ENCODE peak calls at places on chromosomes 3 and 15, in six cellular contexts. One of them, this sample, is unnamed.

GRCh38 chr3:161069441-161070251 is 35.5 kb downstream of the B3GALNT1 start:
- DNase-seq in IMR-90: peak; percentile 46
- DNase-seq in astrocyte: peak; percentile 86
- DNase-seq in GM23248: peak; percentile 82
- DNase-seq in adipocyte: peak; percentile 87
- DNase-seq in H9: no peak
- DNase-seq in this sample: no peak

GRCh38 chr3:55641914-55642313 is 154.8 kb upstream of the WNT5A start:
- DNase-seq in IMR-90: no peak
- DNase-seq in astrocyte: no peak
- DNase-seq in GM23248: no peak
- DNase-seq in adipocyte: no peak
- DNase-seq in H9: no peak
- DNase-seq in this sample: no peak

GRCh38 chr3:141605883-141606282 is 119.1 kb downstream of the RASA2 start:
- DNase-seq in IMR-90: peak; percentile 28
- DNase-seq in astrocyte: no peak
- DNase-seq in GM23248: peak; percentile 23
- DNase-seq in adipocyte: no peak
- DNase-seq in H9: no peak
- DNase-seq in this sample: no peak

GRCh38 chr3:12922881-12923431 is 81.6 kb upstream of the RPL32 start:
- DNase-seq in IMR-90: no peak
- DNase-seq in astrocyte: no peak
- DNase-seq in GM23248: no peak
- DNase-seq in adipocyte: no peak
- DNase-seq in H9: no peak
- DNase-seq in this sample: no peak

GRCh38 chr15:78873796-78874761 is 1.4 kb downstream of the MORF4L1 start:
- DNase-seq in IMR-90: peak; percentile 22
- DNase-seq in astrocyte: peak; percentile 6
- DNase-seq in GM23248: peak; percentile 60
- DNase-seq in adipocyte: peak; percentile 60
- DNase-seq in H9: no peak
- DNase-seq in this sample: no peak

GRCh38 chr3:15646924-15647511 is 45.5 kb downstream of the BTD start:
- DNase-seq in IMR-90: peak; percentile 100
- DNase-seq in astrocyte: peak; percentile 100
- DNase-seq in GM23248: peak; percentile 99
- DNase-seq in adipocyte: peak; percentile 95
- DNase-seq in H9: no peak
- DNase-seq in this sample: peak; percentile 70

GRCh38 chr3:42600958-42601675 is 631 bp downstream of the NKTR start:
- DNase-seq in IMR-90: peak; percentile 65
- DNase-seq in astrocyte: peak; percentile 67
- DNase-seq in GM23248: peak; percentile 90
- DNase-seq in adipocyte: peak; percentile 83
- DNase-seq in H9: peak; percentile 75
- DNase-seq in this sample: peak; percentile 91

GRCh38 chr3:132006605-132007204 is 28.1 kb downstream of the CPNE4 start:
- DNase-seq in IMR-90: peak; percentile 24
- DNase-seq in astrocyte: no peak
- DNase-seq in GM23248: peak; percentile 71
- DNase-seq in adipocyte: peak; percentile 27
- DNase-seq in H9: peak; percentile 48
- DNase-seq in this sample: peak; percentile 84

GRCh38 chr15:51133140-51133630 is 38.5 kb upstream of the TNFAIP8L3 start:
- DNase-seq in IMR-90: no peak
- DNase-seq in astrocyte: no peak
- DNase-seq in GM23248: no peak
- DNase-seq in adipocyte: peak; percentile 36
- DNase-seq in H9: no peak
- DNase-seq in this sample: no peak

GRCh38 chr3:48466386-48467109 is 20.0 kb downstream of the ATRIP start:
- DNase-seq in IMR-90: no peak
- DNase-seq in astrocyte: no peak
- DNase-seq in GM23248: peak; percentile 42
- DNase-seq in adipocyte: no peak
- DNase-seq in H9: peak; percentile 35
- DNase-seq in this sample: peak; percentile 50

GRCh38 chr3:30343861-30344260 is 262.5 kb upstream of the TGFBR2 start:
- DNase-seq in IMR-90: no peak
- DNase-seq in astrocyte: no peak
- DNase-seq in GM23248: no peak
- DNase-seq in adipocyte: no peak
- DNase-seq in H9: no peak
- DNase-seq in this sample: no peak

GRCh38 chr3:30341851-30342250 is 264.6 kb upstream of the TGFBR2 start:
- DNase-seq in IMR-90: no peak
- DNase-seq in astrocyte: no peak
- DNase-seq in GM23248: peak; percentile 57
- DNase-seq in adipocyte: peak; percentile 43
- DNase-seq in H9: no peak
- DNase-seq in this sample: no peak

GRCh38 chr3:30343067-30343831 is 263.2 kb upstream of the TGFBR2 start:
- DNase-seq in IMR-90: no peak
- DNase-seq in astrocyte: no peak
- DNase-seq in GM23248: no peak
- DNase-seq in adipocyte: no peak
- DNase-seq in H9: no peak
- DNase-seq in this sample: no peak

GRCh38 chr3:30341079-30341478 is 265.3 kb upstream of the TGFBR2 start:
- DNase-seq in IMR-90: no peak
- DNase-seq in astrocyte: no peak
- DNase-seq in GM23248: no peak
- DNase-seq in adipocyte: no peak
- DNase-seq in H9: no peak
- DNase-seq in this sample: no peak

GRCh38 chr3:30342319-30343060 is 263.9 kb upstream of the TGFBR2 start:
- DNase-seq in IMR-90: peak; percentile 96
- DNase-seq in astrocyte: peak; percentile 96
- DNase-seq in GM23248: peak; percentile 95
- DNase-seq in adipocyte: peak; percentile 95
- DNase-seq in H9: no peak
- DNase-seq in this sample: no peak
- H3K9ac ChIP-seq in IMR-90: no peak overlapping the region
- H3K9ac ChIP-seq in astrocyte: peak overlapping the region; percentile 53
- H3K9ac ChIP-seq in GM23248: peak overlapping the region; percentile 4
- H3K9ac ChIP-seq in adipocyte: peak overlapping the region; percentile 33
- H3K9ac ChIP-seq in H9: no peak overlapping the region
- H3K9ac ChIP-seq in this sample: no peak overlapping the region

GRCh38 chr3:24505678-24506560 is 11.3 kb upstream of the THRB start:
- DNase-seq in IMR-90: no peak
- DNase-seq in astrocyte: no peak
- DNase-seq in GM23248: peak; percentile 48
- DNase-seq in adipocyte: peak; percentile 51
- DNase-seq in H9: no peak
- DNase-seq in this sample: no peak

GRCh38 chr3:24506966-24507775 is 12.5 kb upstream of the THRB start:
- DNase-seq in IMR-90: no peak
- DNase-seq in astrocyte: no peak
- DNase-seq in GM23248: peak; percentile 81
- DNase-seq in adipocyte: peak; percentile 86
- DNase-seq in H9: no peak
- DNase-seq in this sample: no peak

GRCh38 chr3:24510030-24510648 is 15.5 kb upstream of the THRB start:
- DNase-seq in IMR-90: no peak
- DNase-seq in astrocyte: no peak
- DNase-seq in GM23248: no peak
- DNase-seq in adipocyte: no peak
- DNase-seq in H9: no peak
- DNase-seq in this sample: no peak

GRCh38 chr3:24508423-24508839 is 13.8 kb upstream of the THRB start:
- DNase-seq in IMR-90: no peak
- DNase-seq in astrocyte: peak; percentile 65
- DNase-seq in GM23248: peak; percentile 76
- DNase-seq in adipocyte: peak; percentile 78
- DNase-seq in H9: no peak
- DNase-seq in this sample: no peak

GRCh38 chr3:24507776-24508422 is 13.2 kb upstream of the THRB start:
- DNase-seq in IMR-90: no peak
- DNase-seq in astrocyte: no peak
- DNase-seq in GM23248: no peak
- DNase-seq in adipocyte: no peak
- DNase-seq in H9: no peak
- DNase-seq in this sample: no peak
- H3K9ac ChIP-seq in IMR-90: no peak overlapping the region
- H3K9ac ChIP-seq in astrocyte: no peak overlapping the region
- H3K9ac ChIP-seq in GM23248: no peak overlapping the region
- H3K9ac ChIP-seq in adipocyte: peak overlapping the region; percentile 64
- H3K9ac ChIP-seq in H9: no peak overlapping the region
- H3K9ac ChIP-seq in this sample: no peak overlapping the region

GRCh38 chr3:73270839-73271483 is 209.5 kb downstream of the EBLN2 start:
- DNase-seq in IMR-90: no peak
- DNase-seq in astrocyte: peak; percentile 10
- DNase-seq in GM23248: peak; percentile 34
- DNase-seq in adipocyte: peak; percentile 18
- DNase-seq in H9: no peak
- DNase-seq in this sample: no peak
- H3K9ac ChIP-seq in IMR-90: no peak overlapping the region
- H3K9ac ChIP-seq in astrocyte: no peak overlapping the region
- H3K9ac ChIP-seq in GM23248: no peak overlapping the region
- H3K9ac ChIP-seq in adipocyte: no peak overlapping the region
- H3K9ac ChIP-seq in H9: no peak overlapping the region
- H3K9ac ChIP-seq in this sample: no peak overlapping the region

GRCh38 chr15:66802087-66803001 is 100.3 kb downstream of the SMAD6 start:
- DNase-seq in IMR-90: peak; percentile 62
- DNase-seq in astrocyte: peak; percentile 69
- DNase-seq in GM23248: peak; percentile 65
- DNase-seq in adipocyte: peak; percentile 83
- DNase-seq in H9: no peak
- DNase-seq in this sample: peak; percentile 50
- H3K9ac ChIP-seq in IMR-90: peak overlapping the region; percentile 61
- H3K9ac ChIP-seq in astrocyte: peak overlapping the region; percentile 66
- H3K9ac ChIP-seq in GM23248: peak overlapping the region; percentile 85
- H3K9ac ChIP-seq in adipocyte: peak overlapping the region; percentile 91
- H3K9ac ChIP-seq in H9: no peak overlapping the region
- H3K9ac ChIP-seq in this sample: no peak overlapping the region

DNA sequence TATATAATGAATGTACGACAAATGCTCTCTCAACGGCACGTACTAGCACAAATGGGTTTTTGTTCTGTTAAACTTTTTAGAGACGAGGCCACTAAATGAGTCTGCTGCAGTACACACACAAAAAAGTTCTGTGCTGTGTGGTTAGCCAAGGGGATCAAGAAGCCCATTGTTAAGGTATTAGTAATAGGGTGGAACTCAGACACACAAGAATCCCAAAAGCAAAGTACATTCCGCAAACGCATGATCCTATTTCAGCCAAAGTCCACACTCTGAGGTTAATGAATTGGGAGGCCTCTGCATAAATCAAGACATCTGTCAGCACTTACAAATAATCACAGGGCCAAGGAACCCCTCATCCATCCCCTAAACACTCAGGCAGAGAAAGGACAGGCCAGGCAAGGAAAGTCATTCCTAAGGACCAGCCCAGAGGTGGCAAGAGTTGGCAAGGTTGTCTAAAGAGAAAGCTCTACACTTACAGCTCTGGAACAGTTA is 12.1 kb downstream of the OSBPL10 start:
- DNase-seq in IMR-90: peak; percentile 93
- DNase-seq in astrocyte: peak; percentile 100
- DNase-seq in GM23248: peak; percentile 90
- DNase-seq in adipocyte: peak; percentile 93
- DNase-seq in H9: no peak
- DNase-seq in this sample: no peak
- H3K9ac ChIP-seq in IMR-90: peak overlapping the region; percentile 33
- H3K9ac ChIP-seq in astrocyte: peak overlapping the region; percentile 74
- H3K9ac ChIP-seq in GM23248: peak overlapping the region; percentile 70
- H3K9ac ChIP-seq in adipocyte: peak overlapping the region; percentile 75
- H3K9ac ChIP-seq in H9: no peak overlapping the region
- H3K9ac ChIP-seq in this sample: peak overlapping the region; percentile 28

GRCh38 chr3:101095703-101096102 is 102.5 kb upstream of the ABI3BP start:
- DNase-seq in IMR-90: peak; percentile 23
- DNase-seq in astrocyte: no peak
- DNase-seq in GM23248: peak; percentile 16
- DNase-seq in adipocyte: peak; percentile 52
- DNase-seq in H9: no peak
- DNase-seq in this sample: no peak
- H3K9ac ChIP-seq in IMR-90: no peak overlapping the region
- H3K9ac ChIP-seq in astrocyte: no peak overlapping the region
- H3K9ac ChIP-seq in GM23248: no peak overlapping the region
- H3K9ac ChIP-seq in adipocyte: no peak overlapping the region
- H3K9ac ChIP-seq in H9: no peak overlapping the region
- H3K9ac ChIP-seq in this sample: no peak overlapping the region

GRCh38 chr3:45123030-45123429 is 23.1 kb downstream of the CDCP1 start:
- DNase-seq in IMR-90: peak; percentile 98
- DNase-seq in astrocyte: peak; percentile 89
- DNase-seq in GM23248: peak; percentile 95
- DNase-seq in adipocyte: peak; percentile 82
- DNase-seq in H9: no peak
- DNase-seq in this sample: no peak
- H3K9ac ChIP-seq in IMR-90: no peak overlapping the region
- H3K9ac ChIP-seq in astrocyte: peak overlapping the region; percentile 57
- H3K9ac ChIP-seq in GM23248: peak overlapping the region; percentile 59
- H3K9ac ChIP-seq in adipocyte: no peak overlapping the region
- H3K9ac ChIP-seq in H9: no peak overlapping the region
- H3K9ac ChIP-seq in this sample: no peak overlapping the region

DNA sequence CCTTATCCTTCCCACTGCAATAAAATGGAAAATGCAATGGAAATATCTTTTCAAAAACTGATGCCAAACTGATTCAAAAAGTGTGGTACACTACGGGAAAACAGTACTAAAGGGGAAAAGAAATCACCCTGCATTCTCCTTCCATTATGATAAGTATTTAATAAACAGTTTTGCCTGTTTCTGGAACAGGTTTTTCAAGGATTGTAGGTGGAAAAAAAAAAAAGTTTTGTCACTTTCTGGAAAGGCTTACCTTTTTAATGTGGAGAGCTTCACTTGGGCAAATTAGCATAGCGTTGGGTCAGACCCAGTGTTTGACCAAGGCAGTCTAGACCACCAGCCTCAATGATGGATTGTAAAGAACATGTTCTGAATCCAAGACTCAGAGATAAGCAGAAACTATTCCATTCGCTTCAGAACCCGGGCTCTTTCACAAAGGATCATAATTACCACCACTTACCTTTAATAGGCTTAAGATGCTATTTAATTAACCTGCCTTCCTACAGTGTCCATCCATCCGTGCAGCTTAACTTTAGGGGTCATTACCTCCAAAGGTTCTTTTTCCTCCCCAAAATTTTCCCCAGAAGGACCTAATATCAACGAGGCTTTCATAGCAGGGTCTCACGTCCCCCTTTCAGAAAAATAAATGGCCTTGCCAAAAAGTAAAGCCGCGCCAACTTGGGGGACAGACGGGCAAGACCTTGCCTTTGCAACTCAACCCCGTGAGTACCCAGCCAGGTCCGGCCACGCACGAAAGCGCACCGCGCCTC is 1.0 kb downstream of the DCBLD2 start:
- DNase-seq in IMR-90: no peak
- DNase-seq in astrocyte: no peak
- DNase-seq in GM23248: no peak
- DNase-seq in adipocyte: no peak
- DNase-seq in H9: no peak
- DNase-seq in this sample: no peak
- H3K9ac ChIP-seq in IMR-90: peak overlapping the region; percentile 75
- H3K9ac ChIP-seq in astrocyte: peak overlapping the region; percentile 93
- H3K9ac ChIP-seq in GM23248: peak overlapping the region; percentile 87
- H3K9ac ChIP-seq in adipocyte: peak overlapping the region; percentile 97
- H3K9ac ChIP-seq in H9: peak overlapping the region; percentile 84
- H3K9ac ChIP-seq in this sample: peak overlapping the region; percentile 78